ENCODE peak calls at places on chromosomes 2 and 18, in eight cellular contexts. One of them, this sample, is unnamed. For H3K36me3, the result is how much of the 10 kb centered on the place peaks cover.

GRCh38 chr18:46814394-46814793 is 57.5 kb upstream of the ST8SIA5 start:
- DNase-seq in BE2C: no peak
- DNase-seq in uterus: no peak
- DNase-seq in mesenchymal stem cell: no peak
- DNase-seq in MM.1S: no peak
- DNase-seq in GM23338: no peak
- DNase-seq in effector memory CD4-positive, alpha-beta T cell: no peak
- DNase-seq in tibial nerve: no peak
- DNase-seq in this sample: no peak

GRCh38 chr18:35775887-35776286 is 194.3 kb downstream of the GALNT1 start:
- DNase-seq in MM.1S: no peak
- DNase-seq in uterus: no peak
- DNase-seq in BE2C: no peak
- DNase-seq in tibial nerve: no peak
- DNase-seq in GM23338: peak
- DNase-seq in effector memory CD4-positive, alpha-beta T cell: no peak
- DNase-seq in mesenchymal stem cell: peak
- DNase-seq in this sample: peak

GRCh38 chr18:5107990-5108389 is 89.1 kb downstream of the AKAIN1 start:
- DNase-seq in tibial nerve: no peak
- DNase-seq in MM.1S: peak
- DNase-seq in BE2C: no peak
- DNase-seq in mesenchymal stem cell: no peak
- DNase-seq in GM23338: peak
- DNase-seq in effector memory CD4-positive, alpha-beta T cell: no peak
- DNase-seq in uterus: no peak
- DNase-seq in this sample: no peak

GRCh38 chr2:72864500-72864899 is 22.7 kb upstream of the SPR start:
- DNase-seq in tibial nerve: no peak
- DNase-seq in GM23338: no peak
- DNase-seq in uterus: no peak
- DNase-seq in effector memory CD4-positive, alpha-beta T cell: no peak
- DNase-seq in MM.1S: peak
- DNase-seq in BE2C: no peak
- DNase-seq in mesenchymal stem cell: peak
- DNase-seq in this sample: peak

GRCh38 chr2:235444101-235444597 is 49.7 kb upstream of the AGAP1 start:
- DNase-seq in uterus: no peak
- DNase-seq in tibial nerve: no peak
- DNase-seq in mesenchymal stem cell: no peak
- DNase-seq in GM23338: no peak
- DNase-seq in effector memory CD4-positive, alpha-beta T cell: no peak
- DNase-seq in BE2C: no peak
- DNase-seq in MM.1S: no peak
- DNase-seq in this sample: no peak

GRCh38 chr18:22689711-22690110 is 243.4 kb upstream of the RBBP8 start:
- DNase-seq in BE2C: no peak
- DNase-seq in uterus: no peak
- DNase-seq in MM.1S: no peak
- DNase-seq in GM23338: no peak
- DNase-seq in mesenchymal stem cell: no peak
- DNase-seq in tibial nerve: no peak
- DNase-seq in effector memory CD4-positive, alpha-beta T cell: no peak
- DNase-seq in this sample: no peak

GRCh38 chr2:26550276-26551015 is 72.5 kb upstream of the OTOF start:
- DNase-seq in MM.1S: no peak
- DNase-seq in BE2C: no peak
- DNase-seq in tibial nerve: no peak
- DNase-seq in mesenchymal stem cell: no peak
- DNase-seq in GM23338: no peak
- DNase-seq in uterus: no peak
- DNase-seq in effector memory CD4-positive, alpha-beta T cell: no peak
- DNase-seq in this sample: no peak

GRCh38 chr18:70188113-70188512 is 17.4 kb downstream of the RTTN start:
- DNase-seq in mesenchymal stem cell: peak
- DNase-seq in uterus: no peak
- DNase-seq in BE2C: no peak
- DNase-seq in MM.1S: no peak
- DNase-seq in GM23338: no peak
- DNase-seq in tibial nerve: no peak
- DNase-seq in effector memory CD4-positive, alpha-beta T cell: no peak
- DNase-seq in this sample: no peak

GRCh38 chr18:74316257-74317180 is 880 bp downstream of the C18orf63 start:
- DNase-seq in effector memory CD4-positive, alpha-beta T cell: no peak
- DNase-seq in BE2C: no peak
- DNase-seq in tibial nerve: no peak
- DNase-seq in mesenchymal stem cell: peak
- DNase-seq in uterus: no peak
- DNase-seq in MM.1S: no peak
- DNase-seq in GM23338: peak
- DNase-seq in this sample: peak

GRCh38 chr2:18413794-18414396 is 146.6 kb downstream of the RDH14 start:
- DNase-seq in uterus: peak
- DNase-seq in GM23338: no peak
- DNase-seq in tibial nerve: no peak
- DNase-seq in mesenchymal stem cell: peak
- DNase-seq in MM.1S: no peak
- DNase-seq in BE2C: no peak
- DNase-seq in effector memory CD4-positive, alpha-beta T cell: no peak
- DNase-seq in this sample: peak

GRCh38 chr18:29164993-29165599 is 988.2 kb upstream of the CDH2 start:
- DNase-seq in mesenchymal stem cell: peak
- DNase-seq in tibial nerve: no peak
- DNase-seq in MM.1S: no peak
- DNase-seq in uterus: no peak
- DNase-seq in BE2C: no peak
- DNase-seq in GM23338: no peak
- DNase-seq in effector memory CD4-positive, alpha-beta T cell: no peak
- DNase-seq in this sample: peak

GRCh38 chr18:2410688-2411087 is 160.6 kb downstream of the METTL4 start:
- DNase-seq in BE2C: no peak
- DNase-seq in GM23338: no peak
- DNase-seq in effector memory CD4-positive, alpha-beta T cell: no peak
- DNase-seq in uterus: no peak
- DNase-seq in mesenchymal stem cell: no peak
- DNase-seq in tibial nerve: no peak
- DNase-seq in MM.1S: no peak
- DNase-seq in this sample: peak

GRCh38 chr2:152176113-152176714 is 651 bp upstream of the STAM2 start:
- DNase-seq in GM23338: no peak
- DNase-seq in effector memory CD4-positive, alpha-beta T cell: no peak
- DNase-seq in MM.1S: peak
- DNase-seq in tibial nerve: no peak
- DNase-seq in uterus: no peak
- DNase-seq in BE2C: no peak
- DNase-seq in mesenchymal stem cell: no peak
- DNase-seq in this sample: peak

DNA sequence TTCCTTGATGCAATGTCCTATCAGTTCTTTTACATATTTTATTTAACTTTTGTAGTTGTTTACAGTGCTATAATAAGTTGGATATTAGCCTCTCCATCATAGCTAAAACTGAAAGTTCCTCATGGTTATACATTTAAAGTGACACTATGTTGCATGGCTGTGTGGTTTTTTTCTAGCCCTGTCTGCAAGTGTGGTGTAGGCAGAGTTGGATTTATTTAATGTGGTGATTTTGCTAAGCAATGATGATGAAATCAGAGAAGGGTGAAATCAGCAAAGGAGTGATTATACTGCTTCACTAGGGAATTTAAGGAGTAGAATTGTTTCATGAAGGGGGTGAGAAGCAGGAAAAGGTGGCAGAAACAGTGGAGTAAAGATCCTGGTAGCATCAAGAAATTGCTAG is 18.3 kb upstream of the ENOSF1 start:
- DNase-seq in tibial nerve: no peak
- DNase-seq in effector memory CD4-positive, alpha-beta T cell: no peak
- DNase-seq in BE2C: no peak
- DNase-seq in uterus: no peak
- DNase-seq in MM.1S: no peak
- DNase-seq in mesenchymal stem cell: no peak
- DNase-seq in GM23338: no peak
- DNase-seq in this sample: no peak
- H3K36me3 ChIP-seq in tibial nerve: half or more
- H3K36me3 ChIP-seq in effector memory CD4-positive, alpha-beta T cell: under half
- H3K36me3 ChIP-seq in BE2C: under half
- H3K36me3 ChIP-seq in uterus: under half
- H3K36me3 ChIP-seq in MM.1S: under half
- H3K36me3 ChIP-seq in mesenchymal stem cell: half or more
- H3K36me3 ChIP-seq in GM23338: under half
- H3K36me3 ChIP-seq in this sample: under half

GRCh38 chr2:241091734-241092445 is 10.2 kb downstream of the MTERF4 start:
- DNase-seq in uterus: no peak
- DNase-seq in tibial nerve: no peak
- DNase-seq in effector memory CD4-positive, alpha-beta T cell: no peak
- DNase-seq in MM.1S: no peak
- DNase-seq in GM23338: no peak
- DNase-seq in mesenchymal stem cell: no peak
- DNase-seq in BE2C: no peak
- DNase-seq in this sample: no peak

GRCh38 chr2:241088376-241088775 is 13.7 kb downstream of the MTERF4 start:
- DNase-seq in effector memory CD4-positive, alpha-beta T cell: no peak
- DNase-seq in BE2C: no peak
- DNase-seq in tibial nerve: no peak
- DNase-seq in mesenchymal stem cell: no peak
- DNase-seq in GM23338: no peak
- DNase-seq in uterus: no peak
- DNase-seq in MM.1S: no peak
- DNase-seq in this sample: no peak

GRCh38 chr2:241088791-241089732 is 13.0 kb downstream of the MTERF4 start:
- DNase-seq in effector memory CD4-positive, alpha-beta T cell: no peak
- DNase-seq in GM23338: no peak
- DNase-seq in uterus: no peak
- DNase-seq in MM.1S: no peak
- DNase-seq in mesenchymal stem cell: no peak
- DNase-seq in tibial nerve: no peak
- DNase-seq in BE2C: no peak
- DNase-seq in this sample: no peak

GRCh38 chr2:241092677-241093076 is 9.4 kb downstream of the MTERF4 start:
- DNase-seq in mesenchymal stem cell: no peak
- DNase-seq in effector memory CD4-positive, alpha-beta T cell: no peak
- DNase-seq in GM23338: no peak
- DNase-seq in tibial nerve: no peak
- DNase-seq in uterus: no peak
- DNase-seq in BE2C: no peak
- DNase-seq in MM.1S: no peak
- DNase-seq in this sample: no peak

GRCh38 chr2:241091201-241091600 is 10.9 kb downstream of the MTERF4 start:
- DNase-seq in MM.1S: no peak
- DNase-seq in tibial nerve: no peak
- DNase-seq in uterus: no peak
- DNase-seq in effector memory CD4-positive, alpha-beta T cell: no peak
- DNase-seq in mesenchymal stem cell: no peak
- DNase-seq in BE2C: no peak
- DNase-seq in GM23338: no peak
- DNase-seq in this sample: no peak
- H3K36me3 ChIP-seq in MM.1S: under half
- H3K36me3 ChIP-seq in tibial nerve: half or more
- H3K36me3 ChIP-seq in uterus: under half
- H3K36me3 ChIP-seq in effector memory CD4-positive, alpha-beta T cell: half or more
- H3K36me3 ChIP-seq in mesenchymal stem cell: half or more
- H3K36me3 ChIP-seq in BE2C: half or more
- H3K36me3 ChIP-seq in GM23338: under half
- H3K36me3 ChIP-seq in this sample: under half

DNA sequence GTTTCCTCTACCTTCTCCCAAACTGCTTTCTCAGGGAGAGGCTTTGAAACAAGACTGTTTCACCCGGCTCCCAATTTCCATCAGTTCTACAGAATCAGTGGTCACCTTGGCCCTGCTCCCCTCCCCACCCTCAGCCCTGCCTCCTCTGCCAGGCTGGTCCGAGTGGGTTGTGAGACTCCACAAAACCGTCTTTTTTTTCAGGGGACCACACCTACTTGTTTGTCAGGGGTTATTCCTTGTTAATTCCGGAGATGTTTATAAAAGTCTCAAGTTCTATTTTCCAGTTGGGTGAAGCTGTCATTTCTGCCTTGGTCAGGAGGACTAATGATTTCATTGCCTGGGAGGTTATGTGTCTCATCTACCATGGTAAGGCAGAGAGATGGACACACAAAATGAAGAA is 46.1 kb downstream of the COPS8 start:
- DNase-seq in mesenchymal stem cell: no peak
- DNase-seq in effector memory CD4-positive, alpha-beta T cell: no peak
- DNase-seq in BE2C: no peak
- DNase-seq in GM23338: no peak
- DNase-seq in tibial nerve: no peak
- DNase-seq in uterus: no peak
- DNase-seq in MM.1S: no peak
- DNase-seq in this sample: no peak
- H3K36me3 ChIP-seq in mesenchymal stem cell: under half
- H3K36me3 ChIP-seq in effector memory CD4-positive, alpha-beta T cell: under half
- H3K36me3 ChIP-seq in BE2C: under half
- H3K36me3 ChIP-seq in GM23338: under half
- H3K36me3 ChIP-seq in tibial nerve: under half
- H3K36me3 ChIP-seq in uterus: under half
- H3K36me3 ChIP-seq in MM.1S: under half
- H3K36me3 ChIP-seq in this sample: under half

DNA sequence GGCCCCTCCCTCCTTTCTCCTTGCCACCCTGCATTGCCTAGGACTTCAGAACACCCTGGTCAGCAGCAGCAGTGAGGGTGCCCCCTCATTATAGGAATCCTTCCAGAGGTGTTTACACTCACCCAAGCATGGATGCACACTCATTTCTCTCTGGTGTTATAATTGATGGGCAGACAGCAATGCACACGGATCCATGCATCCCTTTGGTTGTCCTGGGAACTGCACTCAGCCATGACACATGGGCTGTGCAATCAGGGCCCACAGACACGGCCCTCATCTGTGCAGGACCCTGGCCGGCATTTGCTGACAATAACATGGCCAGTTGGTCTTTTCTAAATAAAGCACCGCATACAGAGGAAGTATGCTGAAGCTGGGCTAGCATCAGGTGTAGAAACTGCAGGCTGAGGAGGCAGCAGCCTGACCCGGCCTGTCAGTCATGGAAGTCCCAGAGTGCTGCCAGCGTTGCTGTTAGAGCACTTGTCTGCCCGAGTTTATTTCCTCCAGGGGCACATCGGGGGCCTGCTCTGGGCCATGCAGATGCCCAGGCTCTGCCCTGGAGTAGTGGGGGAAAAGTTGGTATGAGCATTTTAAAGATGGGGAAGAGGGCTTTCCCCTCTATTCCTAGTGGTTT is 4.2 kb upstream of the PTPN18 start:
- DNase-seq in MM.1S: no peak
- DNase-seq in BE2C: no peak
- DNase-seq in uterus: no peak
- DNase-seq in effector memory CD4-positive, alpha-beta T cell: no peak
- DNase-seq in GM23338: no peak
- DNase-seq in tibial nerve: no peak
- DNase-seq in mesenchymal stem cell: no peak
- DNase-seq in this sample: no peak
- H3K36me3 ChIP-seq in MM.1S: under half
- H3K36me3 ChIP-seq in BE2C: under half
- H3K36me3 ChIP-seq in uterus: under half
- H3K36me3 ChIP-seq in effector memory CD4-positive, alpha-beta T cell: under half
- H3K36me3 ChIP-seq in GM23338: under half
- H3K36me3 ChIP-seq in tibial nerve: under half
- H3K36me3 ChIP-seq in mesenchymal stem cell: under half
- H3K36me3 ChIP-seq in this sample: under half

DNA sequence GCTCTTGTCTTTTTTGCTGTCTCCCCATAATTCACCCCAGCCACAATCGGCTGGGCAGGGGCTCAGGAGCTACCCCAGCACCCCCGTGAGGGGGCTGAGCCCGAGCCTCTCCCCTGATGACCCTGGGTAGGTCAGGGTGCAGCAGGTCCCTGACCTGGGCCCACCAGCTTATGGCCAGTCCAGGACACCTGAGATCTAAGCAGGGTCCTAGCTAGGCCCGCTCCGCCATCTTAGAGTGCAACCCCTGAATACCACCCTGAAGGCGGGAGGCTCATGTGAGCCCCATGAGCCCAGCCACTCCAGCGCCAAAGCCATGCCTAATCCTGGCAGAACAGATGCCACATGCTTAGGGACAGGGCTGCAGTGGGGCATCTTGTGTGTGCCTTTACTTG is 16.2 kb downstream of the STK25 start:
- DNase-seq in MM.1S: no peak
- DNase-seq in effector memory CD4-positive, alpha-beta T cell: no peak
- DNase-seq in GM23338: no peak
- DNase-seq in uterus: no peak
- DNase-seq in BE2C: no peak
- DNase-seq in tibial nerve: no peak
- DNase-seq in mesenchymal stem cell: no peak
- DNase-seq in this sample: no peak
- H3K36me3 ChIP-seq in MM.1S: under half
- H3K36me3 ChIP-seq in effector memory CD4-positive, alpha-beta T cell: under half
- H3K36me3 ChIP-seq in GM23338: under half
- H3K36me3 ChIP-seq in uterus: under half
- H3K36me3 ChIP-seq in BE2C: under half
- H3K36me3 ChIP-seq in tibial nerve: half or more
- H3K36me3 ChIP-seq in mesenchymal stem cell: half or more
- H3K36me3 ChIP-seq in this sample: under half